ENCODE peak calls at places on chromosomes 7 and 10, in four cellular contexts. One of them, this sample, is unnamed.

GRCh38 chr7:2953099-2953498 is 90.6 kb downstream of the CARD11 start:
- DNase-seq in HepG2: no peak
- DNase-seq in H1: no peak
- DNase-seq in GM12878: no peak
- DNase-seq in this sample: no peak

GRCh38 chr10:34370121-34370520 is 445.0 kb downstream of the PARD3 start:
- DNase-seq in HepG2: no peak
- DNase-seq in H1: no peak
- DNase-seq in GM12878: no peak
- DNase-seq in this sample: no peak

GRCh38 chr10:82826132-82826531 is 951.1 kb downstream of the NRG3 start:
- DNase-seq in HepG2: no peak
- DNase-seq in H1: no peak
- DNase-seq in GM12878: no peak
- DNase-seq in this sample: no peak

GRCh38 chr10:48468130-48468790 is 136.6 kb downstream of the ARHGAP22 start:
- DNase-seq in HepG2: no peak
- DNase-seq in H1: no peak
- DNase-seq in GM12878: no peak
- DNase-seq in this sample: no peak

GRCh38 chr10:83963446-83963845 is 175.9 kb upstream of the GHITM start:
- DNase-seq in HepG2: no peak
- DNase-seq in H1: no peak
- DNase-seq in GM12878: no peak
- DNase-seq in this sample: no peak

GRCh38 chr10:117549100-117549499 is 6.6 kb downstream of the EMX2 start:
- DNase-seq in HepG2: no peak
- DNase-seq in H1: no peak
- DNase-seq in GM12878: no peak
- DNase-seq in this sample: no peak

GRCh38 chr7:151688236-151688780 is 168.6 kb upstream of the RHEB start:
- DNase-seq in HepG2: no peak
- DNase-seq in H1: no peak
- DNase-seq in GM12878: no peak
- DNase-seq in this sample: no peak

GRCh38 chr7:132193898-132194297 is 382.4 kb downstream of the PLXNA4 start:
- DNase-seq in HepG2: no peak
- DNase-seq in H1: no peak
- DNase-seq in GM12878: no peak
- DNase-seq in this sample: no peak

GRCh38 chr7:2641406-2642393 is 9.9 kb downstream of the TTYH3 start:
- DNase-seq in HepG2: peak; percentile 71
- DNase-seq in H1: no peak
- DNase-seq in GM12878: peak; percentile 47
- DNase-seq in this sample: peak; percentile 84

GRCh38 chr7:22725585-22725984 is 1.4 kb upstream of the IL6 start:
- DNase-seq in HepG2: peak; percentile 47
- DNase-seq in H1: no peak
- DNase-seq in GM12878: no peak
- DNase-seq in this sample: peak; percentile 63

GRCh38 chr10:131022981-131023380 is 288.5 kb downstream of the TCERG1L start:
- DNase-seq in HepG2: no peak
- DNase-seq in H1: no peak
- DNase-seq in GM12878: no peak
- DNase-seq in this sample: no peak

GRCh38 chr7:100087055-100087750 is 1.6 kb upstream of the COPS6 start:
- DNase-seq in HepG2: no peak
- DNase-seq in H1: no peak
- DNase-seq in GM12878: no peak
- DNase-seq in this sample: no peak

GRCh38 chr10:97534746-97535367 is 36.1 kb downstream of the UBTD1 start:
- DNase-seq in HepG2: peak; percentile 44
- DNase-seq in H1: no peak
- DNase-seq in GM12878: no peak
- DNase-seq in this sample: no peak

GRCh38 chr7:77415822-77416620 is at the start of gene GSAP:
- DNase-seq in HepG2: no peak
- DNase-seq in H1: no peak
- DNase-seq in GM12878: no peak
- DNase-seq in this sample: no peak

GRCh38 chr7:27180431-27181175 is 4.4 kb downstream of the HOXA11 start:
- DNase-seq in HepG2: no peak
- DNase-seq in H1: no peak
- DNase-seq in GM12878: no peak
- DNase-seq in this sample: no peak

GRCh38 chr7:151592868-151593486 is 73.3 kb upstream of the RHEB start:
- DNase-seq in HepG2: no peak
- DNase-seq in H1: no peak
- DNase-seq in GM12878: no peak
- DNase-seq in this sample: no peak

GRCh38 chr7:116862234-116863167 is at the start of gene CAPZA2:
- DNase-seq in HepG2: peak; percentile 78
- DNase-seq in H1: peak; percentile 63
- DNase-seq in GM12878: peak; percentile 53
- DNase-seq in this sample: peak; percentile 81

GRCh38 chr7:155431711-155432110 is 26.2 kb upstream of the EN2 start:
- DNase-seq in HepG2: no peak
- DNase-seq in H1: no peak
- DNase-seq in GM12878: no peak
- DNase-seq in this sample: no peak

GRCh38 chr10:97333601-97334369 is 744 bp downstream of the FRAT2 start:
- DNase-seq in HepG2: no peak
- DNase-seq in H1: no peak
- DNase-seq in GM12878: no peak
- DNase-seq in this sample: no peak

GRCh38 chr7:311796-312195 is 21.8 kb downstream of the FOXL3 start:
- DNase-seq in HepG2: no peak
- DNase-seq in H1: no peak
- DNase-seq in GM12878: no peak
- DNase-seq in this sample: no peak

GRCh38 chr10:81820418-81820817 is 54.6 kb upstream of the NRG3 start:
- DNase-seq in HepG2: no peak
- DNase-seq in H1: no peak
- DNase-seq in GM12878: no peak
- DNase-seq in this sample: no peak

GRCh38 chr10:102009801-102010425 is 46.1 kb downstream of the ARMH3 start:
- DNase-seq in HepG2: peak; percentile 85
- DNase-seq in H1: peak; percentile 17
- DNase-seq in GM12878: peak; percentile 62
- DNase-seq in this sample: peak; percentile 63

GRCh38 chr7:1114505-1114904 is 26.6 kb downstream of the GPER1 start:
- DNase-seq in HepG2: no peak
- DNase-seq in H1: no peak
- DNase-seq in GM12878: no peak
- DNase-seq in this sample: no peak

GRCh38 chr7:5638994-5639393 is 142.5 kb downstream of the RNF216 start:
- DNase-seq in HepG2: no peak
- DNase-seq in H1: no peak
- DNase-seq in GM12878: no peak
- DNase-seq in this sample: peak; percentile 63

GRCh38 chr10:71090330-71090729 is 122.0 kb upstream of the UNC5B start:
- DNase-seq in HepG2: no peak
- DNase-seq in H1: no peak
- DNase-seq in GM12878: no peak
- DNase-seq in this sample: no peak

GRCh38 chr10:65041307-65041706 is 1520.1 kb downstream of the REEP3 start:
- DNase-seq in HepG2: no peak
- DNase-seq in H1: no peak
- DNase-seq in GM12878: no peak
- DNase-seq in this sample: no peak

DNA sequence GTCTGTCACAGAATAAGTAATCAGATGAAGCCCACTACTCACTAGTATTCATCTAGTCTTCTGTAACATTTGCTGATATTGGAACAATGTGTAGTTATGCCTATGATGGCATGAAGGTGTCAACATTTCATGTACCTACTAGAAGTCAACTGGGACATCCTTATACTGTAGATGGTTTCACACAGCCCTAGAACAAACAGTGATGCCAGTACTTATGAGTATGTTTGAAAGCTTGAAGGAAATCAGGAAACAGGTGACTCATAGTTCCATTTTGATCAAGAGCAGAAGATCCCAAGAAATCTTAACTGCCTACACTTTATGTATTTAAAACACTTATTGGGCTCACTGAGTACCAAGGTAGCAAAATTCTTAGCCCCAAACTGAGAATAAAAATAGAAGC is 1519.6 kb downstream of the REEP3 start:
- DNase-seq in HepG2: no peak
- DNase-seq in H1: no peak
- DNase-seq in GM12878: no peak
- DNase-seq in this sample: no peak
- TF ChIP-seq SUZ12 in HepG2: no peak
- TF ChIP-seq SUZ12 in H1: no peak
- TF ChIP-seq SUZ12 in GM12878: no peak
- TF ChIP-seq SUZ12 in this sample: no peak

GRCh38 chr10:109328001-109328400 is 595.3 kb downstream of the XPNPEP1 start:
- DNase-seq in HepG2: no peak
- DNase-seq in H1: no peak
- DNase-seq in GM12878: no peak
- DNase-seq in this sample: no peak
- H3K9me3 ChIP-seq in HepG2: no peaks in the 10 kb centered on the region
- H3K9me3 ChIP-seq in H1: no peaks in the 10 kb centered on the region
- H3K9me3 ChIP-seq in GM12878: no peaks in the 10 kb centered on the region
- H3K9me3 ChIP-seq in this sample: no peaks in the 10 kb centered on the region

DNA sequence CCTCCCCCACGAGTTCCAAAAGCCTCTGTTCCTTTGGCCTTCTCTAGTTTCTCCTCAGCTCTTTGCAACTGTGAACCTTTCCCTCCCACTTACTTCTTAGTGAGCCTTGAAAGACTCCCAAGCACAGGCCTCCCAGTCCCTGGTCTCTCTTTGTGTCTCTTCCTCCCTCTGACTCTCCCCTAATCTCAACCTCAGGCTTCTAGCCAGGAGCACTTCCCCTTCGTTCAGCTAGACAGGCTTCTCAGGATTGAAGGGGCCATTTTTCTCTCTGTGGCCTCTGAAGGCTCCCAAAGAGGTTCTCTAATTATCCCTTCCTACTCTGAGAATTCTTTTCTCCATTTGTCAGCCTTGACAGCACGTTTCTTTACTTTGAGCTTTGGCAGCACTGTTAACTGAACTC is 50.2 kb upstream of the PHYHIPL start:
- DNase-seq in HepG2: no peak
- DNase-seq in H1: no peak
- DNase-seq in GM12878: no peak
- DNase-seq in this sample: no peak
- TF ChIP-seq YY1 in HepG2: no peak
- TF ChIP-seq YY1 in H1: no peak
- TF ChIP-seq YY1 in GM12878: no peak
- TF ChIP-seq YY1 in this sample: no peak

DNA sequence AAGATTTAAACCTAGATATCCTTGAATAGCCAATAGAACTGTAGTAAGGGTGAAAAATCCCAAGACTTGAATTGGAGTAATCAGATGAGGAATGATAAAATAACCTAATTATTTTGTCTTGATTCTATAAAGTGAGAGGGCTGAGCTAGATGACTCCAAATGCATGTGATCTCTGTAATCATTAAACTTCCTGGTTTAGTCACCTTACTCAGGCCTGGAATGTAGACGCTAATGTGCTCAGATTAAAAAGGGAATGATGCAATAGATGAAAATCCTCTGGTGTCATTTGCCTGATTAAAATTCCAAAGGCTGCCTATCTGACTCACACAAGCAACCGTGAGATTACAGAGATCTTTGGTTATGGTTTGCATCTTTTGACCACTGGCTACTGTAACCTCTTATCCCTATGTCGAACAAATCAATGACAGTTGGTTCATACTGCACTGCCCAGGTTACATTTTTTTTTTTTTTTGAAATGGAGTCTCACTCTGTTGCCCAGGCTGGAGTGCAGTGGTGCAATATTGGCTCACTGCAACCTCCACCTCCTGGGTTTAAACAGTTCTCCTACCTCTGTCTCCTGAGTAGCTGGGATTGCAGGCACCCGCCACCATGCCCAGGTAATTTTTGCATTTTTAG is 2.9 kb upstream of the HKDC1 start:
- DNase-seq in HepG2: peak; percentile 34
- DNase-seq in H1: no peak
- DNase-seq in GM12878: no peak
- DNase-seq in this sample: no peak
- TF ChIP-seq SUZ12 in HepG2: no peak
- TF ChIP-seq SUZ12 in H1: no peak
- TF ChIP-seq SUZ12 in GM12878: no peak
- TF ChIP-seq SUZ12 in this sample: no peak

GRCh38 chr7:158141221-158141582 is 446.4 kb downstream of the PTPRN2 start:
- DNase-seq in HepG2: no peak
- DNase-seq in H1: no peak
- DNase-seq in GM12878: no peak
- DNase-seq in this sample: no peak

GRCh38 chr7:158141806-158142518 is 445.7 kb downstream of the PTPRN2 start:
- DNase-seq in HepG2: no peak
- DNase-seq in H1: no peak
- DNase-seq in GM12878: no peak
- DNase-seq in this sample: no peak

GRCh38 chr7:158142657-158143056 is 445.0 kb downstream of the PTPRN2 start:
- DNase-seq in HepG2: no peak
- DNase-seq in H1: no peak
- DNase-seq in GM12878: no peak
- DNase-seq in this sample: no peak

GRCh38 chr7:158145370-158145769 is 442.3 kb downstream of the PTPRN2 start:
- DNase-seq in HepG2: no peak
- DNase-seq in H1: no peak
- DNase-seq in GM12878: no peak
- DNase-seq in this sample: no peak

GRCh38 chr7:158143196-158144120 is 444.2 kb downstream of the PTPRN2 start:
- DNase-seq in HepG2: peak; percentile 15
- DNase-seq in H1: no peak
- DNase-seq in GM12878: no peak
- DNase-seq in this sample: no peak
- H3K9me3 ChIP-seq in HepG2: peaks cover 15% of the 10 kb centered on the region
- H3K9me3 ChIP-seq in H1: peaks cover 69% of the 10 kb centered on the region
- H3K9me3 ChIP-seq in GM12878: peaks cover 5% of the 10 kb centered on the region
- H3K9me3 ChIP-seq in this sample: peaks cover 15% of the 10 kb centered on the region

GRCh38 chr10:99234067-99234738 is 1.4 kb downstream of the HPSE2 start:
- DNase-seq in HepG2: no peak
- DNase-seq in H1: no peak
- DNase-seq in GM12878: peak; percentile 17
- DNase-seq in this sample: peak; percentile 30
- TF ChIP-seq YY1 in HepG2: no peak
- TF ChIP-seq YY1 in H1: no peak
- TF ChIP-seq YY1 in GM12878: no peak
- TF ChIP-seq YY1 in this sample: no peak

DNA sequence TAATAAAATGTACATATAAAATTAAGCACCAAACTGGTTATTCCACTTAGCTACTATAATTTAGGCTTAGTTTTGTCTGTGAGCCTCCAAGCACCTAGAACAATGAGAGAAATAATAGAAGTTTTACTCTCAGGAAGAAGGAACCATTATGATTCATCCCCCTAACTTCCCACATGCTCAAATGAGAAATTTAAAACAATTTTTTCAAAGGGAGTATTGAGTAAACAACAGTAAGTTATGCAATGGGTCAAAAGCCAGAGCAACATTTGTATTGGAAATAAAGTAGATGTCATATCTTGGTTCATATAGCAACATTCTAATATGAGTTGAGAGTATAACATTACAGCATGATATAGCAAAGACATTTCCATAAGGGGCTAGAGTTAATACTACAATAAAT is 32.1 kb downstream of the CPED1 start:
- DNase-seq in HepG2: no peak
- DNase-seq in H1: no peak
- DNase-seq in GM12878: no peak
- DNase-seq in this sample: no peak
- TF ChIP-seq SUZ12 in HepG2: no peak
- TF ChIP-seq SUZ12 in H1: no peak
- TF ChIP-seq SUZ12 in GM12878: no peak
- TF ChIP-seq SUZ12 in this sample: no peak